ENCODE peak calls at places on chromosomes 1 and 21, in six cellular contexts. B is stimulated activated CD8-positive, alpha-beta memory T cell treated with anti-CD3 and anti-CD28 coated beads, Interleukin-2, amount 100 ng/mL, for 1 hour; W is NCI-H1092; P is neural progenitor cell; I is DMS79 treated with DMSO at 0.1 percent for 48 hours; F is A172. O is an unnamed sample.

GRCh38 chr1:2459757-2460156 is 16.3 kb upstream of the PLCH2 start:
- DNase-seq in P (peak; percentile 57), F (no peak), I (no peak), B (no peak), W (no peak), O (no peak)

GRCh38 chr1:201354151-201354900 is 23.2 kb downstream of the TNNT2 start:
- DNase-seq in F (no peak), W (no peak), B (no peak), I (no peak), P (no peak), O (no peak)

GRCh38 chr1:183816110-183816509 is 11.2 kb downstream of the RGL1 start:
- DNase-seq in P (no peak), F (no peak), B (no peak), W (no peak), I (no peak), O (no peak)

GRCh38 chr1:59446257-59446901 is 149.5 kb downstream of the FGGY start:
- DNase-seq in F (peak; percentile 46), P (peak; percentile 3), W (no peak), I (no peak), B (no peak), O (no peak)

GRCh38 chr1:101376121-101377095 is 139.6 kb downstream of the S1PR1 start:
- DNase-seq in F (no peak), W (no peak), B (no peak), P (no peak), I (no peak), O (no peak)

GRCh38 chr1:15188678-15189077 is 35.1 kb downstream of the TMEM51 start:
- DNase-seq in I (no peak), W (no peak), F (peak; percentile 35), P (no peak), B (no peak), O (no peak)

GRCh38 chr1:162973381-162973795 is 95.8 kb upstream of the RGS4 start:
- DNase-seq in I (no peak), W (no peak), B (no peak), P (no peak), F (peak; percentile 76), O (no peak)

GRCh38 chr1:244104309-244105060 is 53.4 kb downstream of the ZBTB18 start:
- DNase-seq in I (no peak), P (no peak), B (no peak), F (peak; percentile 97), W (no peak), O (no peak)

GRCh38 chr1:196910208-196910607 is 22.4 kb downstream of the CFHR4 start:
- DNase-seq in P (no peak), B (no peak), F (peak; percentile 9), W (no peak), I (no peak), O (no peak)

GRCh38 chr1:110068646-110069301 is 1.7 kb downstream of the ALX3 start:
- DNase-seq in W (no peak), B (no peak), P (peak; percentile 75), F (no peak), I (no peak), O (no peak)

GRCh38 chr21:42010507-42011493 is 640 bp upstream of the ZBTB21 start:
- DNase-seq in F (no peak), I (peak; percentile 42), B (no peak), P (peak; percentile 74), W (peak; percentile 64), O (peak; percentile 18)

GRCh38 chr1:53373246-53373645 is 45.4 kb upstream of the LRP8 start:
- DNase-seq in B (no peak), W (no peak), F (no peak), P (no peak), I (no peak), O (no peak)

GRCh38 chr1:14605945-14606344 is 7.5 kb downstream of the KAZN start:
- DNase-seq in B (no peak), W (no peak), I (no peak), F (no peak), P (no peak), O (no peak)

GRCh38 chr1:110542730-110543129 is 23.8 kb upstream of the KCNA10 start:
- DNase-seq in W (no peak), I (no peak), F (peak; percentile 50), B (no peak), P (peak; percentile 77), O (no peak)

GRCh38 chr21:42309753-42310213 is 5.4 kb downstream of the TFF3 start:
- DNase-seq in W (peak; percentile 65), B (peak; percentile 42), P (peak; percentile 79), I (peak; percentile 18), F (peak; percentile 54), O (peak; percentile 61)

GRCh38 chr1:109201123-109201703 is 12.5 kb upstream of the SARS1 start:
- DNase-seq in B (no peak), P (peak; percentile 84), F (peak; percentile 71), I (no peak), W (no peak), O (no peak)

GRCh38 chr1:111204211-111204883 is 3.9 kb upstream of the DENND2D start:
- DNase-seq in W (no peak), F (no peak), I (peak; percentile 16), B (peak; percentile 68), P (no peak), O (peak; percentile 74)

GRCh38 chr1:186487163-186487562 is 26.2 kb upstream of the PDC start:
- DNase-seq in W (no peak), B (no peak), F (no peak), I (no peak), P (no peak), O (no peak)

GRCh38 chr21:8988696-8989095 is 1532.7 kb upstream of the TPTE start:
- DNase-seq in F (no peak), B (no peak), I (no peak), P (no peak), W (no peak), O (no peak)

GRCh38 chr21:43909736-43910455 is 44.9 kb downstream of the AGPAT3 start:
- DNase-seq in I (no peak), W (no peak), P (no peak), B (no peak), F (no peak), O (no peak)

GRCh38 chr1:245046764-245047163 is 108.0 kb upstream of the KIF26B start:
- DNase-seq in I (peak; percentile 30), B (no peak), W (peak; percentile 70), P (peak; percentile 65), F (no peak), O (no peak)

GRCh38 chr1:117630423-117630998 is 24.7 kb downstream of the TENT5C start:
- DNase-seq in W (no peak), B (no peak), I (peak; percentile 13), F (no peak), P (no peak), O (no peak)

GRCh38 chr1:45522324-45523104 is 830 bp upstream of the PRDX1 start:
- DNase-seq in B (no peak), W (no peak), I (no peak), F (peak; percentile 38), P (no peak), O (no peak)

GRCh38 chr1:27509127-27510080 is 19.4 kb upstream of the WASF2 start:
- DNase-seq in I (peak; percentile 13), B (no peak), F (no peak), P (no peak), W (no peak), O (no peak)

GRCh38 chr1:156959414-156959813 is 39.0 kb downstream of the LRRC71 start:
- DNase-seq in W (no peak), P (no peak), B (no peak), I (peak; percentile 93), F (peak; percentile 49), O (no peak)

O was measured in CD4-positive, alpha-beta T cell.